ENCODE peak calls at places on chromosomes 2 and 18, in ten cellular contexts. One of them, this sample, is unnamed.
A peak's percentile ranks its signal among the peaks of the same experiment; 100 is the strongest.

GRCh38 chr18:50849448-50849847 is 29.5 kb upstream of the ME2 start:
- DNase-seq in iPS DF 6.9: no peak
- DNase-seq in AG04450: no peak
- DNase-seq in neural progenitor cell: no peak
- DNase-seq in RWPE2: no peak
- DNase-seq in HepG2: no peak
- DNase-seq in thoracic aorta: no peak
- DNase-seq in left lung: no peak
- DNase-seq in mucosa of descending colon: no peak
- DNase-seq in A549: no peak
- DNase-seq in this sample: no peak

GRCh38 chr2:27844821-27845255 is 45.3 kb downstream of the RBKS start:
- DNase-seq in AG04450: no peak
- DNase-seq in left lung: no peak
- DNase-seq in HepG2: no peak
- DNase-seq in RWPE2: no peak
- DNase-seq in mucosa of descending colon: no peak
- DNase-seq in neural progenitor cell: no peak
- DNase-seq in A549: no peak
- DNase-seq in iPS DF 6.9: no peak
- DNase-seq in thoracic aorta: no peak
- DNase-seq in this sample: no peak

GRCh38 chr18:59420244-59420643 is 61.2 kb upstream of the LMAN1 start:
- DNase-seq in A549: no peak
- DNase-seq in iPS DF 6.9: no peak
- DNase-seq in HepG2: no peak
- DNase-seq in left lung: no peak
- DNase-seq in mucosa of descending colon: no peak
- DNase-seq in AG04450: no peak
- DNase-seq in thoracic aorta: no peak
- DNase-seq in neural progenitor cell: no peak
- DNase-seq in RWPE2: no peak
- DNase-seq in this sample: no peak

GRCh38 chr2:187549951-187550555 is 4.2 kb downstream of the TFPI start:
- DNase-seq in neural progenitor cell: no peak
- DNase-seq in thoracic aorta: no peak
- DNase-seq in left lung: no peak
- DNase-seq in iPS DF 6.9: no peak
- DNase-seq in A549: no peak
- DNase-seq in HepG2: peak; percentile 90
- DNase-seq in mucosa of descending colon: no peak
- DNase-seq in AG04450: no peak
- DNase-seq in RWPE2: no peak
- DNase-seq in this sample: no peak

GRCh38 chr18:54250846-54251251 is 18.5 kb upstream of the POLI start:
- DNase-seq in AG04450: no peak
- DNase-seq in HepG2: no peak
- DNase-seq in A549: no peak
- DNase-seq in mucosa of descending colon: no peak
- DNase-seq in left lung: no peak
- DNase-seq in neural progenitor cell: no peak
- DNase-seq in RWPE2: no peak
- DNase-seq in iPS DF 6.9: no peak
- DNase-seq in thoracic aorta: no peak
- DNase-seq in this sample: no peak

GRCh38 chr18:43393174-43393573 is 115.9 kb upstream of the SYT4 start:
- DNase-seq in AG04450: no peak
- DNase-seq in thoracic aorta: no peak
- DNase-seq in HepG2: no peak
- DNase-seq in A549: no peak
- DNase-seq in RWPE2: no peak
- DNase-seq in mucosa of descending colon: no peak
- DNase-seq in neural progenitor cell: no peak
- DNase-seq in left lung: no peak
- DNase-seq in iPS DF 6.9: no peak
- DNase-seq in this sample: no peak

GRCh38 chr18:10285283-10285640 is 169.2 kb upstream of the APCDD1 start:
- DNase-seq in thoracic aorta: no peak
- DNase-seq in HepG2: no peak
- DNase-seq in mucosa of descending colon: no peak
- DNase-seq in RWPE2: no peak
- DNase-seq in neural progenitor cell: no peak
- DNase-seq in A549: no peak
- DNase-seq in AG04450: no peak
- DNase-seq in left lung: no peak
- DNase-seq in iPS DF 6.9: no peak
- DNase-seq in this sample: no peak

GRCh38 chr2:181252248-181253148 is 204.7 kb upstream of the ITGA4 start:
- DNase-seq in A549: no peak
- DNase-seq in AG04450: no peak
- DNase-seq in iPS DF 6.9: no peak
- DNase-seq in thoracic aorta: no peak
- DNase-seq in mucosa of descending colon: no peak
- DNase-seq in RWPE2: no peak
- DNase-seq in neural progenitor cell: no peak
- DNase-seq in left lung: no peak
- DNase-seq in HepG2: no peak
- DNase-seq in this sample: no peak

GRCh38 chr2:158457092-158457825 is 507 bp downstream of the PKP4 start:
- DNase-seq in iPS DF 6.9: no peak
- DNase-seq in A549: peak; percentile 76
- DNase-seq in left lung: peak; percentile 91
- DNase-seq in RWPE2: peak; percentile 74
- DNase-seq in AG04450: no peak
- DNase-seq in thoracic aorta: no peak
- DNase-seq in mucosa of descending colon: peak; percentile 66
- DNase-seq in neural progenitor cell: peak; percentile 82
- DNase-seq in HepG2: peak; percentile 40
- DNase-seq in this sample: peak; percentile 92

GRCh38 chr2:3025261-3025660 is 352.4 kb downstream of the EIPR1 start:
- DNase-seq in A549: no peak
- DNase-seq in neural progenitor cell: no peak
- DNase-seq in HepG2: no peak
- DNase-seq in RWPE2: no peak
- DNase-seq in AG04450: no peak
- DNase-seq in iPS DF 6.9: no peak
- DNase-seq in mucosa of descending colon: no peak
- DNase-seq in thoracic aorta: no peak
- DNase-seq in left lung: no peak
- DNase-seq in this sample: no peak

GRCh38 chr2:170505631-170506270 is 209.4 kb upstream of the SP5 start:
- DNase-seq in AG04450: no peak
- DNase-seq in A549: no peak
- DNase-seq in neural progenitor cell: peak; percentile 65
- DNase-seq in iPS DF 6.9: no peak
- DNase-seq in thoracic aorta: no peak
- DNase-seq in left lung: no peak
- DNase-seq in HepG2: no peak
- DNase-seq in RWPE2: no peak
- DNase-seq in mucosa of descending colon: peak; percentile 56
- DNase-seq in this sample: no peak

GRCh38 chr18:32177530-32177929 is 12.3 kb upstream of the MEP1B start:
- DNase-seq in left lung: no peak
- DNase-seq in RWPE2: no peak
- DNase-seq in A549: no peak
- DNase-seq in HepG2: no peak
- DNase-seq in neural progenitor cell: no peak
- DNase-seq in mucosa of descending colon: no peak
- DNase-seq in thoracic aorta: no peak
- DNase-seq in AG04450: no peak
- DNase-seq in iPS DF 6.9: no peak
- DNase-seq in this sample: no peak

GRCh38 chr18:57737661-57738060 is 65.5 kb downstream of the ATP8B1 start:
- DNase-seq in left lung: peak; percentile 82
- DNase-seq in thoracic aorta: peak; percentile 75
- DNase-seq in AG04450: peak; percentile 96
- DNase-seq in A549: peak; percentile 90
- DNase-seq in iPS DF 6.9: no peak
- DNase-seq in RWPE2: peak; percentile 67
- DNase-seq in neural progenitor cell: no peak
- DNase-seq in mucosa of descending colon: peak; percentile 41
- DNase-seq in HepG2: peak; percentile 83
- DNase-seq in this sample: no peak

GRCh38 chr2:140354544-140354943 is 1574.4 kb upstream of the NXPH2 start:
- DNase-seq in left lung: no peak
- DNase-seq in RWPE2: no peak
- DNase-seq in thoracic aorta: no peak
- DNase-seq in AG04450: no peak
- DNase-seq in neural progenitor cell: peak; percentile 6
- DNase-seq in iPS DF 6.9: no peak
- DNase-seq in HepG2: no peak
- DNase-seq in A549: no peak
- DNase-seq in mucosa of descending colon: no peak
- DNase-seq in this sample: no peak

DNA sequence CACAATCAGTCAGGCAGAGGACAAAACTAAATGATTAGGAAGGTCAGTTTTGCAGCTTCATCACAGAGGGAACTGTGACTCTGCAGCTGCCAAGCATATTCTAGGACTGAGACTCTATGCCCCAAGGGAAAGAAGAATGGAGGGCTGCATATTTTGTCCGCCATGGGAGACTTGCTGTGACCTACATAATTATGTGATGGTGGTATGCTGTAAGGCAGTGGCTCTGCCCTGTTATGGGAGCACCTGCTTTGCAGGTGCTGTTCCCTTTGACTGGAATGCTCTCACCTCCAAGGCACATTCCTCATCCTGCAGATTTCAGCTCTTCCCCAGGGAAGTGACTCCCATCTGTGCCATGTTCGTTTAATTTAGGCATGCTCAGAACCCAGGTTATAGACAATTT is 261.9 kb upstream of the EPHA4 start:
- DNase-seq in RWPE2: no peak
- DNase-seq in A549: no peak
- DNase-seq in iPS DF 6.9: no peak
- DNase-seq in HepG2: no peak
- DNase-seq in thoracic aorta: no peak
- DNase-seq in mucosa of descending colon: no peak
- DNase-seq in AG04450: no peak
- DNase-seq in neural progenitor cell: no peak
- DNase-seq in left lung: no peak
- DNase-seq in this sample: no peak
- H3K4me3 ChIP-seq in RWPE2: no peak overlapping the region
- H3K4me3 ChIP-seq in A549: no peak overlapping the region
- H3K4me3 ChIP-seq in iPS DF 6.9: no peak overlapping the region
- H3K4me3 ChIP-seq in HepG2: no peak overlapping the region
- H3K4me3 ChIP-seq in thoracic aorta: no peak overlapping the region
- H3K4me3 ChIP-seq in mucosa of descending colon: no peak overlapping the region
- H3K4me3 ChIP-seq in AG04450: no peak overlapping the region
- H3K4me3 ChIP-seq in neural progenitor cell: no peak overlapping the region
- H3K4me3 ChIP-seq in left lung: no peak overlapping the region
- H3K4me3 ChIP-seq in this sample: no peak overlapping the region

DNA sequence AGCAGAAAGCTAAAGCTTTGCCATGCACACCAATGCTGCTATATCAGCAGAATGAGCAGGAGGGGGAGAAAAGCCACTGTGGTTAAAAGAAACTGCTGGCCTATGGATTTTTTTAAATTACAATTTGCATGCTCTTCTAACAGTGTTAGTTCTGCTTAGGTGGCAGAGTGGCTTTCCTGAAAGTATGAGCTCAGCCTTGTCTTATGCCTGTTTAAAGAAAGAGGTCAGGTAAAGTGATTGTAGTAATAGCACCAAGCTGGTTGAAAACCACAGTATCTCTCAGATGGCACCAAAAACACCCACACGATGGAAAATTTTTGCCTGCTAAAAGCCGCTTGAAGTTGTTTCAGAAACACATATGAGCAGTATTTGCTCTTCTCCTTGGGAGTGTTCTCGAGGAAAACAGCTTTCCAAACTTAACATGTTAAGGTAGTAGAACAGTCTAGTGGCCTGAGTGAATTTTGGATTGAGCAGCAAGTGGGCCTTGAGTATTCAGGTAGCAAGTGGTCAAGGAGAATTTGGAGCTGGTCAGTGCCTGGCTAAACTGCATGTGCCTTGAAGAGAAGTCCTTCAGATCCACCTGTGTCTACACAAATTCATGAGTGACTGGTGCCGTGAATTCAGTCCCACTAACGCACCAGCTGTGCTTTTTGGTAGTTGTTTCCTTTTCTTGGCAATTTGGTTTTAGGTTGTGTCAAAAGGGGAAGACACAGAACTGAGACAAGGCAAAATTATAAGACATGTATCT is 19.6 kb upstream of the NDUFV2 start:
- DNase-seq in HepG2: no peak
- DNase-seq in AG04450: no peak
- DNase-seq in iPS DF 6.9: no peak
- DNase-seq in neural progenitor cell: no peak
- DNase-seq in RWPE2: no peak
- DNase-seq in A549: no peak
- DNase-seq in thoracic aorta: no peak
- DNase-seq in mucosa of descending colon: no peak
- DNase-seq in left lung: no peak
- DNase-seq in this sample: no peak
- H3K4me3 ChIP-seq in HepG2: no peak overlapping the region
- H3K4me3 ChIP-seq in AG04450: no peak overlapping the region
- H3K4me3 ChIP-seq in iPS DF 6.9: no peak overlapping the region
- H3K4me3 ChIP-seq in neural progenitor cell: no peak overlapping the region
- H3K4me3 ChIP-seq in RWPE2: no peak overlapping the region
- H3K4me3 ChIP-seq in A549: no peak overlapping the region
- H3K4me3 ChIP-seq in thoracic aorta: no peak overlapping the region
- H3K4me3 ChIP-seq in mucosa of descending colon: no peak overlapping the region
- H3K4me3 ChIP-seq in left lung: no peak overlapping the region
- H3K4me3 ChIP-seq in this sample: no peak overlapping the region

GRCh38 chr18:7117390-7118355 is at the start of gene LAMA1:
- DNase-seq in left lung: peak; percentile 81
- DNase-seq in RWPE2: no peak
- DNase-seq in mucosa of descending colon: no peak
- DNase-seq in neural progenitor cell: peak; percentile 88
- DNase-seq in iPS DF 6.9: peak; percentile 27
- DNase-seq in HepG2: no peak
- DNase-seq in AG04450: no peak
- DNase-seq in thoracic aorta: no peak
- DNase-seq in A549: no peak
- DNase-seq in this sample: no peak
- H3K4me3 ChIP-seq in left lung: peak within 1 kb of the TSS; percentile 40
- H3K4me3 ChIP-seq in RWPE2: peak within 1 kb of the TSS; percentile 37
- H3K4me3 ChIP-seq in mucosa of descending colon: no peak within 1 kb of the TSS
- H3K4me3 ChIP-seq in neural progenitor cell: peak within 1 kb of the TSS; percentile 95
- H3K4me3 ChIP-seq in iPS DF 6.9: peak within 1 kb of the TSS; percentile 86
- H3K4me3 ChIP-seq in HepG2: peak within 1 kb of the TSS; percentile 64
- H3K4me3 ChIP-seq in AG04450: peak within 1 kb of the TSS; percentile 66
- H3K4me3 ChIP-seq in thoracic aorta: peak within 1 kb of the TSS; percentile 72
- H3K4me3 ChIP-seq in A549: peak within 1 kb of the TSS; percentile 52
- H3K4me3 ChIP-seq in this sample: peak within 1 kb of the TSS; percentile 36

DNA sequence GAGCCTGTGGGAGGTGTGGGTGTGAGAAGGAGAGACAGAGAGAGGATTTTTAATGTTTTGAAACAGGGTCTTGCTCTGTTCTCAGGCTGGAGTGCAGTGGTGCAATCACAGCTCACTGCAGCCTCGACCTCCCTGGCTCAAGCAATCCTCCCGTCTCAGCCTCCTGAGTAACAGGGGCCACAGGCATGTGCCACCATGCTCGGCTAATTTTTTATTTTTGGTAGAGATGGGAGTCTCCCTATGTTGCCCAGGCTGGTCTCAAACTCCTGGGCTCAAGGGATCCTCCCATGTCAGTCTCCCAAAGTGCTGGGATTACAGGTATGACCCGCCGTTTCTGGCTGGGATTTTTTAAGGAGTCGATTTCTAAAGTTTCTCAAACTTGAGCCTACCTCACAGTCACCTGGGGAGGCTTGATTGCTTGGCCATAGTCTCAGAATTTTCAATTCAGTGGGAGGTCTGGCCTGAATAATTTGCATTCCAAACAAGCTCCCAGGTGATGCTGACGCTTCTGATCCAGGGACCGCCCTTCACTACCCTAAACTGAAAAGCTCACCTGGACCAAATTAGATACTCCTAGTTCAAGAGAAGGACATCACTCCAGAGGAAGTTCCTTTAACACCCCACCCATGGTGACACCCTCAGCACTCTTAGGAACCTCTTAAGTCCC is 70.8 kb upstream of the SLC1A4 start:
- DNase-seq in iPS DF 6.9: no peak
- DNase-seq in AG04450: no peak
- DNase-seq in RWPE2: no peak
- DNase-seq in mucosa of descending colon: no peak
- DNase-seq in left lung: no peak
- DNase-seq in neural progenitor cell: no peak
- DNase-seq in A549: no peak
- DNase-seq in thoracic aorta: no peak
- DNase-seq in HepG2: no peak
- DNase-seq in this sample: no peak
- H3K4me3 ChIP-seq in iPS DF 6.9: no peak overlapping the region
- H3K4me3 ChIP-seq in AG04450: no peak overlapping the region
- H3K4me3 ChIP-seq in RWPE2: no peak overlapping the region
- H3K4me3 ChIP-seq in mucosa of descending colon: no peak overlapping the region
- H3K4me3 ChIP-seq in left lung: peak overlapping the region; percentile 18
- H3K4me3 ChIP-seq in neural progenitor cell: peak overlapping the region; percentile 30
- H3K4me3 ChIP-seq in A549: peak overlapping the region; percentile 52
- H3K4me3 ChIP-seq in thoracic aorta: peak overlapping the region; percentile 74
- H3K4me3 ChIP-seq in HepG2: peak overlapping the region; percentile 76
- H3K4me3 ChIP-seq in this sample: peak overlapping the region; percentile 33

This sample was measured in spleen.